ENCODE peak calls at places on chromosome 7, in eight cellular contexts. A is OCI-LY7, S is progenitor cell of endocrine pancreas, K is spleen, X is NB4, W is psoas muscle, P is GM12865, J is right atrium auricular region. Z is an unnamed sample.

GRCh38 chr7:157827045-157827862 is 490.4 kb downstream of the DNAJB6 start:
- DNase-seq in J (no peak), X (no peak), W (no peak), A (no peak), S (no peak), P (no peak), K (peak; percentile 54), Z (no peak)

GRCh38 chr7:151724250-151724915 is 152.5 kb downstream of the PRKAG2 start:
- DNase-seq in J (no peak), S (no peak), W (no peak), A (no peak), X (no peak), P (no peak), K (no peak), Z (no peak)

GRCh38 chr7:112103246-112103645 is 103.0 kb downstream of the DOCK4 start:
- DNase-seq in X (peak; percentile 54), W (no peak), S (no peak), P (no peak), J (no peak), K (no peak), A (no peak), Z (no peak)

GRCh38 chr7:12066561-12066960 is 144.5 kb upstream of the TMEM106B start:
- DNase-seq in S (no peak), X (no peak), W (no peak), K (no peak), A (no peak), J (no peak), P (no peak), Z (no peak)

GRCh38 chr7:46226860-46227259 is 305.8 kb upstream of the IGFBP3 start:
- DNase-seq in S (no peak), A (no peak), W (no peak), P (no peak), X (no peak), J (no peak), K (no peak), Z (no peak)

GRCh38 chr7:79332091-79332490 is 121.4 kb downstream of the MAGI2 start:
- DNase-seq in P (no peak), J (no peak), X (no peak), K (no peak), S (no peak), W (no peak), A (no peak), Z (no peak)

GRCh38 chr7:67422601-67423000 is 426.0 kb downstream of the TYW1 start:
- DNase-seq in J (no peak), K (peak; percentile 29), A (no peak), W (no peak), S (no peak), P (no peak), X (no peak), Z (no peak)

GRCh38 chr7:36011588-36011965 is 141.5 kb upstream of the EEPD1 start:
- DNase-seq in P (no peak), S (no peak), A (no peak), X (no peak), K (no peak), W (no peak), J (peak; percentile 44), Z (no peak)

GRCh38 chr7:33932221-33932620 is 26.9 kb downstream of the BMPER start:
- DNase-seq in A (no peak), S (no peak), J (no peak), X (no peak), W (no peak), K (no peak), P (no peak), Z (no peak)

GRCh38 chr7:11760372-11760771 is 71.6 kb downstream of the THSD7A start:
- DNase-seq in W (no peak), J (no peak), A (no peak), K (no peak), S (no peak), P (no peak), X (peak; percentile 54), Z (no peak)

GRCh38 chr7:144668503-144668902 is 167.3 kb downstream of the TPK1 start:
- DNase-seq in A (no peak), P (no peak), J (no peak), S (no peak), X (no peak), K (no peak), W (no peak), Z (no peak)

GRCh38 chr7:98215561-98216495 is 4.6 kb downstream of the BHLHA15 start:
- DNase-seq in W (no peak), X (no peak), P (no peak), J (no peak), S (no peak), A (no peak), K (peak; percentile 76), Z (peak; percentile 50)

DNA sequence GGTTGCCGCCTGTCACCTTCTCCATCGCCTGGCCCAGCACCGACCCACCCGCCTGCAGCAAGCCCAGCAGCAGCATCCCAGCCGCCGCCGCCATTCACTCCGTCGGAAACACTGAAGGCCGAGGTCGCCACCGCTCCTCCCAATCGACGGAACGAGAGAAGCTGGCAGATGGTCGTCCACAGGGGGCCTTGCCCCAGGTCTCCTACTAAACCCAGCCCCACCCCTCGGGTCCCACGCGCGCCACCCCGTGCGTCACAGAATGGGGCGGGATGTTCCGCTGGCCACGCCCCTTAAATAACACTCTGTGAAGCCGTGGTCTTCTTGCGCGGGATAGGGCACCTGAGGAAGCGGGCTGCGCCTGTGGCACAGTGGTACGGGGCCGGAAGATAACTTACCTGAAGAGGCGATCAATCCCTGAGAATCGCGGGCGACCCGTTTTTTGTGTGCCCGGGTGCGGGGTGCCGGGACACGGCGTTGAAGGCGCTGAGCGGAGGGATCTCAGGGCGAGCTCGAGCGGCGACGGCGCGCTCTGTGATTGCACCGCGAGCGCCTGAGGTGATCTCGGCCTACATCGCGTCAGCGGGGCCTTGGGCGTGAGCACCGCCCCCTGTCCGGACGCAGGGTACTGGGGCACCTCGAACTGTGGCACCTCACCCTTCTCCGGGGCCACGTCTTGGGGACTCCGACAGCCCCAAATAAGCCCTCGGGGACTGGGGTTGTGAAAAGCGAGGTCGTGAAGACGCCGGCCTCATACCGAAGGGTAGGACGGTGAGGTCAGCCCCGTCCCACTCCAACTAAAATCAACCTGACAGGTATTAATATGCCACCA is at the start of gene CYP51A1:
- DNase-seq in A (peak; percentile 94), P (peak; percentile 96), K (peak; percentile 97), J (peak; percentile 94), X (peak; percentile 93), S (peak; percentile 89), W (peak; percentile 92), Z (peak; percentile 97)
- TF ChIP-seq CTCF in A (peak; percentile 22), P (no peak), K (no peak), J (no peak), X (no peak), S (peak; percentile 25), W (no peak), Z (no peak)

DNA sequence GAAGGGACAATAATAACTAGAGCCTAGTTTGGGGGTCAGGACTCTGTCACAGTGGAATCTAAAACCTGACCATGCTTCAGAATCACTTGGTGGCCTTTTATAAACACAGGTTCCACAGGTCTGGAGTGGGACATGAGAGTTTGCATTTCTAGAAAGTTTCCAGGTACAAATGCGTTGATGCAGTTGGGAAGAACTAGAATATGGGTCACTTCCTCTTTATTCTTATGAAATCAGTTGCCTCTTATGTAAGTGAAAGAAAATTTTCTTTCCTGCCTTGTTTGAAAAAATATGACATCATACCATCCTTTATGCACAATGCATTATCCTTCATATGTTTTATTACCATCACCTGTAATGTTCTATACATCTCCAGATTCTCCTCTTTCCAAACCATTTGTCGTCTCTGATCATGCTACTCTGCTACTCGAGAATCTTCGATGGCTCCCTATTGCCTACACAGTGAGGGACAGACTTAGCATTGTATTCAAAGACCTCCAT is 44.0 kb downstream of the PLXNA4 start:
- DNase-seq in J (no peak), S (no peak), W (no peak), X (peak; percentile 21), K (no peak), A (no peak), P (no peak), Z (no peak)
- TF ChIP-seq CTCF in J (no peak), S (no peak), W (no peak), X (no peak), K (no peak), A (no peak), P (no peak), Z (no peak)

GRCh38 chr7:10156972-10157371 is 816.7 kb upstream of the PHF14 start:
- DNase-seq in X (no peak), A (no peak), P (no peak), J (no peak), K (no peak), W (no peak), S (no peak), Z (no peak)
- TF ChIP-seq CTCF in X (no peak), A (no peak), P (no peak), J (no peak), K (no peak), W (no peak), S (no peak), Z (no peak)

GRCh38 chr7:78019457-78020130 is 221.0 kb downstream of the PHTF2 start:
- DNase-seq in P (peak; percentile 80), S (peak; percentile 75), W (peak; percentile 91), K (peak; percentile 92), A (peak; percentile 32), X (peak; percentile 85), J (peak; percentile 92), Z (peak; percentile 96)

GRCh38 chr7:78018541-78019456 is 220.2 kb downstream of the PHTF2 start:
- DNase-seq in X (peak; percentile 53), S (no peak), P (peak; percentile 28), J (peak; percentile 76), K (peak; percentile 79), W (peak; percentile 39), A (no peak), Z (peak; percentile 77)

GRCh38 chr7:78022165-78022564 is 223.6 kb downstream of the PHTF2 start:
- DNase-seq in K (no peak), J (no peak), P (no peak), S (no peak), X (no peak), W (no peak), A (no peak), Z (no peak)

GRCh38 chr7:78020874-78021249 is 222.3 kb downstream of the PHTF2 start:
- DNase-seq in A (no peak), J (no peak), W (no peak), X (no peak), K (no peak), S (no peak), P (no peak), Z (no peak)

GRCh38 chr7:78020131-78020873 is 221.7 kb downstream of the PHTF2 start:
- DNase-seq in P (peak; percentile 65), X (peak; percentile 82), W (peak; percentile 23), J (peak; percentile 75), S (no peak), A (peak; percentile 58), K (no peak), Z (peak; percentile 80)
- TF ChIP-seq CTCF in P (peak; percentile 63), X (peak; percentile 84), W (peak; percentile 77), J (peak; percentile 80), S (peak; percentile 73), A (peak; percentile 87), K (peak; percentile 71), Z (no peak)

GRCh38 chr7:129209067-129209926 is 15.5 kb upstream of the AHCYL2 start:
- DNase-seq in K (no peak), P (no peak), W (no peak), X (no peak), J (no peak), A (no peak), S (no peak), Z (no peak)
- TF ChIP-seq CTCF in K (no peak), P (no peak), W (no peak), X (no peak), J (no peak), A (no peak), S (no peak), Z (no peak)